ENCODE peak calls at places on chromosomes 6 and 20, in four cellular contexts. K is neuronal stem cell, H is transverse colon, P is A549. E is an unnamed sample.

GRCh38 chr6:132004668-132005067 is 53.5 kb upstream of the CCN2 start:
- DNase-seq in H (no peak), P (no peak), K (no peak), E (no peak)

GRCh38 chr20:8154636-8155035 is 22.6 kb downstream of the PLCB1 start:
- DNase-seq in P (no peak), K (no peak), H (no peak), E (no peak)

GRCh38 chr6:119728220-119728750 is 378.7 kb upstream of the MAN1A1 start:
- DNase-seq in H (no peak), K (no peak), P (no peak), E (no peak)

GRCh38 chr20:54649511-54649962 is 174.1 kb downstream of the DOK5 start:
- DNase-seq in P (peak; percentile 75), K (peak; percentile 81), H (peak; percentile 77), E (peak; percentile 11)

GRCh38 chr20:32752458-32753250 is 9.4 kb upstream of the COMMD7 start:
- DNase-seq in H (no peak), K (no peak), P (no peak), E (no peak)

GRCh38 chr6:165117121-165117520 is 192.3 kb downstream of the C6orf118 start:
- DNase-seq in H (no peak), P (no peak), K (no peak), E (no peak)

GRCh38 chr6:160764847-160765246 is 62.8 kb downstream of the PLG start:
- DNase-seq in K (no peak), H (no peak), P (no peak), E (no peak)

GRCh38 chr6:37872385-37872768 is 52.9 kb downstream of the ZFAND3 start:
- DNase-seq in H (no peak), K (no peak), P (no peak), E (no peak)

GRCh38 chr6:154930490-154930889 is 64.6 kb upstream of the TIAM2 start:
- DNase-seq in H (no peak), P (no peak), K (no peak), E (no peak)

GRCh38 chr6:131949909-131950766 is 1.0 kb downstream of the CCN2 start:
- DNase-seq in H (peak; percentile 83), P (peak; percentile 75), K (peak; percentile 69), E (peak; percentile 73)

GRCh38 chr20:19487420-19487819 is 270.6 kb upstream of the RIN2 start:
- DNase-seq in K (no peak), P (no peak), H (no peak), E (no peak)

GRCh38 chr20:3168079-3168828 is 5.1 kb downstream of the LZTS3 start:
- DNase-seq in P (no peak), K (no peak), H (peak; percentile 64), E (no peak)

GRCh38 chr6:13953061-13953705 is 28.4 kb downstream of the RNF182 start:
- DNase-seq in K (no peak), P (peak; percentile 19), H (no peak), E (no peak)

GRCh38 chr20:50027611-50028105 is 44.9 kb downstream of the SNAI1 start:
- DNase-seq in H (peak; percentile 25), K (no peak), P (peak; percentile 84), E (peak; percentile 71)

GRCh38 chr6:1627884-1628550 is 18.3 kb downstream of the FOXC1 start:
- DNase-seq in H (no peak), P (no peak), K (no peak), E (no peak)

GRCh38 chr6:101266063-101266462 is 127.4 kb upstream of the GRIK2 start:
- DNase-seq in P (no peak), H (no peak), K (no peak), E (no peak)

GRCh38 chr20:37669773-37670236 is 24.0 kb upstream of the CTNNBL1 start:
- DNase-seq in K (no peak), H (no peak), P (no peak), E (no peak)

GRCh38 chr20:59765599-59766177 is 161.3 kb downstream of the PHACTR3 start:
- DNase-seq in H (no peak), P (no peak), K (peak; percentile 42), E (no peak)

GRCh38 chr6:29762781-29763214 is 39.6 kb downstream of the HLA-F start:
- DNase-seq in H (no peak), P (no peak), K (no peak), E (no peak)

GRCh38 chr20:23613676-23614075 is 8.0 kb upstream of the CST9 start:
- DNase-seq in K (no peak), P (no peak), H (no peak), E (peak; percentile 45)

GRCh38 chr20:11101243-11101642 is 427.4 kb upstream of the JAG1 start:
- DNase-seq in P (no peak), H (no peak), K (no peak), E (no peak)

GRCh38 chr20:63756648-63756991 is 17.0 kb downstream of the SLC2A4RG start:
- DNase-seq in P (no peak), H (no peak), K (no peak), E (no peak)

GRCh38 chr6:170050591-170051041 is 240.3 kb downstream of the DLL1 start:
- DNase-seq in K (no peak), H (no peak), P (no peak), E (no peak)

DNA sequence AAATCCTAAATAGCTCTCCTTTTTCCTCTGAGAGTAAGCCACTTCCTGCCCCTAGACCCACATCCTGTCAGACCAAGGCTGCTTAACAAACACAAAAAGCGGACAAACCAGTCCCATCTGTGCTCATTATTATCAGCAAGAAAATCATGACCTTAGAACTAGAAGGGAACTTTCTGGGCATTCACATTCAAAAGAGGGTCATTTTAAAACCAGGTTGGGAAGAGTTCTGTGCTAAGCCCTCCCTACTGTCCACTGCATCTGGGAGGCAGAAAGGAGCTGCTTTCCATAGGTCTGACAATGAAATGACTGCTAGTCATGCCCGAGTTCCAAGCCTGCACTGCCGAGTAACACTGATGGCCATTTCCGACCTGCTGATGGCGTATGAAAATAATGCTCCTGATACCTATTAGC is 15.4 kb downstream of the EZR start:
- DNase-seq in H (no peak), P (no peak), K (no peak), E (no peak)
- H3K4me3 ChIP-seq in H (no peak overlapping the region), P (no peak overlapping the region), K (no peak overlapping the region), E (no peak overlapping the region)

GRCh38 chr6:84762941-84763396 is 1.4 kb downstream of the TBX18 start:
- DNase-seq in P (no peak), H (no peak), K (no peak), E (no peak)
- H3K4me3 ChIP-seq in P (peak overlapping the region; percentile 86), H (no peak overlapping the region), K (no peak overlapping the region), E (peak overlapping the region; percentile 66)

GRCh38 chr6:28089054-28089453 is 8.7 kb downstream of the ZNF165 start:
- DNase-seq in H (no peak), K (no peak), P (no peak), E (no peak)
- H3K4me3 ChIP-seq in H (no peak overlapping the region), K (no peak overlapping the region), P (no peak overlapping the region), E (no peak overlapping the region)

DNA sequence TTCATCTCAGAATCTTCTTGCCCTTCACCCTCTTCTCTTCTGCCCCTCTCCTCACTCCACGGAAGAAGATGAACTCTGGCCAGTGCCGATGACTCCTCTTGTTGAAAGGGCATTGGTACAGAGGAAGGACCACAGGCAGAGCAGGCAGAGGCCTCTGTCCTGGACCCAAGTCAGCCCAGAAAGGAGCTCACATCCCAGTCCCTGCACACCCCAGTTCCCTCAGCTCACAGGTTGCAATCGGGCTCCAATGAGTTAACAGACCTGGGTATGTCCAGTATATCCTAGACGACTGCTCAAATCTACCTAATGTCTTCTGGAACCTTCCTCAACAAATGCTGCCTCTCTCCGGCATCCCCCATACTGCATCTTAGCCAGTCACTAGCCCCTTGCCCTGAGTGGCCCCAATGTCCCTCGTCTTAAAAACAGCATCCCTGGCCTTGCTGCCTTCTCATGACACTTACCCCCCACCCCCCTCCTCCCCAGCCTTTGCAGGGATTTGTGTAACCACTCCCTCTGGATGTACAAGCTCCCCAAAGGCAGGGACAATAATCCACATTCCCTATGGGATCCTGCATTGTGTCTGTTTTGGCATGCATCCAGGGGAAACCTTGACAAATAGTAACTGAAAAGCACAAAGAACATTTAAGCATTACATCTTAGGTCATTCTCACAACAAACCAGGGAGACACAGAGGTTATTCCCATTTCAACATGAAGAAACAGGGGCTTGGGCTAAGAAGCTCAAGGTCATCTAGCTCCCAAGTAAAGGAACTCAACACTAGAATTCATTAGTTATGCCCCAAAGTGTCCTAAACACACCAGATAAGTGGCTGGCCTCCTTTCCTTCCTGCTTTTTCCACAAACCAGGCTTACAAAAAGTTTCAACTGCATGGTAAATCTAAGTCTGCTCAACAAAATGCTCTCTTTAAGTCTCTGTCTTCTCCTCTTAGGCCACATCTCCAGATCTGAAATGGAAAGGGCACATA is 45.1 kb downstream of the TRERF1 start:
- DNase-seq in K (no peak), P (no peak), H (no peak), E (no peak)
- H3K4me3 ChIP-seq in K (no peak overlapping the region), P (no peak overlapping the region), H (no peak overlapping the region), E (no peak overlapping the region)

DNA sequence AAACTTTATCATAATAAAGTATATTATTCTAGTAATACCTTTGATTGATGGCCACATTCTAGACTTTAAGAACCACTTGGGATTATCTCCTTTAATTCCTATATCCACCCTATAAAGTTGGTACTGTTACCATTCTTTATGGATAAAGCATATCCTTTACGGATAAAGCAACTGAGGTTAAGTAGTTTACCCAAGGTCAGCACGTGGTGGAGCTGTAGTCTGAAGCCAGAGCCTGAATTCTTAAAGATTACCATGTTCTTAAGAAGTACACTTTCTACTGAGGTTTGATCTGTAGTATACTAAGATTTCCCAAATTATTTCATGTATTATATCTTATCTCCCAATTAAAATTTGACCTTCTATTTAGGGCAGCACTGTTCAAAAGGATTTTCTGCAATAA is 3.0 kb upstream of the NCOA7 start:
- DNase-seq in P (peak; percentile 25), K (no peak), H (no peak), E (no peak)
- H3K4me3 ChIP-seq in P (no peak overlapping the region), K (no peak overlapping the region), H (no peak overlapping the region), E (no peak overlapping the region)

GRCh38 chr6:143689852-143690251 is 12.1 kb downstream of the PHACTR2 start:
- DNase-seq in P (no peak), H (no peak), K (no peak), E (no peak)

GRCh38 chr6:143684484-143684883 is 6.7 kb downstream of the PHACTR2 start:
- DNase-seq in P (no peak), H (no peak), K (no peak), E (no peak)

GRCh38 chr6:143685653-143686052 is 7.9 kb downstream of the PHACTR2 start:
- DNase-seq in P (no peak), H (peak; percentile 44), K (no peak), E (no peak)

GRCh38 chr6:143688681-143689080 is 10.9 kb downstream of the PHACTR2 start:
- DNase-seq in P (no peak), H (no peak), K (no peak), E (no peak)

GRCh38 chr6:143687604-143688003 is 9.8 kb downstream of the PHACTR2 start:
- DNase-seq in H (no peak), K (no peak), P (no peak), E (no peak)
- H3K4me3 ChIP-seq in H (no peak overlapping the region), K (no peak overlapping the region), P (no peak overlapping the region), E (no peak overlapping the region)